ENCODE peak calls at places on chromosomes 13 and 19, in ten cellular contexts. E is BE2C, B is fibroblast of the aortic adventitia, U is breast epithelium, V is cardiac muscle cell, X is astrocyte of the spinal cord, L is fibroblast of lung, O is pancreas, F is A673, H is neural progenitor cell. Z is an unnamed sample.

GRCh38 chr19:50331187-50332013 is 2.2 kb upstream of the KCNC3 start:
- DNase-seq in E (no peak), B (no peak), U (no peak), V (no peak), X (no peak), L (no peak), O (peak), F (no peak), H (peak), Z (no peak)

GRCh38 chr13:44232729-44233128 is 140.9 kb upstream of the SERP2 start:
- DNase-seq in E (no peak), B (no peak), U (no peak), V (no peak), X (no peak), L (no peak), O (no peak), F (no peak), H (no peak), Z (no peak)

GRCh38 chr19:58399903-58400637 is 4.6 kb downstream of the RNF225 start:
- DNase-seq in E (no peak), B (no peak), U (peak), V (no peak), X (no peak), L (no peak), O (no peak), F (no peak), H (no peak), Z (no peak)

GRCh38 chr19:49890349-49891311 is 6.1 kb downstream of the IL4I1 start:
- DNase-seq in E (peak), B (no peak), U (no peak), V (peak), X (no peak), L (no peak), O (peak), F (no peak), H (peak), Z (no peak)

GRCh38 chr19:38706792-38707511 is 37.3 kb downstream of the CAPN12 start:
- DNase-seq in E (no peak), B (no peak), U (no peak), V (no peak), X (no peak), L (no peak), O (no peak), F (no peak), H (no peak), Z (no peak)

GRCh38 chr13:46995874-46996273 is 99.0 kb upstream of the HTR2A start:
- DNase-seq in E (no peak), B (no peak), U (no peak), V (no peak), X (no peak), L (no peak), O (no peak), F (no peak), H (no peak), Z (no peak)

GRCh38 chr19:6971366-6971765 is 49.9 kb downstream of the MBD3L2B start:
- DNase-seq in E (no peak), B (no peak), U (no peak), V (no peak), X (no peak), L (peak), O (no peak), F (no peak), H (no peak), Z (no peak)

GRCh38 chr19:46954502-46955004 is 65.1 kb upstream of the NPAS1 start:
- DNase-seq in E (no peak), B (no peak), U (no peak), V (no peak), X (no peak), L (no peak), O (no peak), F (no peak), H (no peak), Z (no peak)

GRCh38 chr19:50204811-50205675 is 1.6 kb downstream of the MYH14 start:
- DNase-seq in E (no peak), B (no peak), U (peak), V (peak), X (no peak), L (no peak), O (peak), F (no peak), H (peak), Z (no peak)

GRCh38 chr13:68736961-68737360 is 1370.7 kb upstream of the ATXN8OS start:
- DNase-seq in E (no peak), B (no peak), U (no peak), V (no peak), X (peak), L (peak), O (no peak), F (no peak), H (no peak), Z (no peak)

GRCh38 chr19:52695996-52696395 is 38.8 kb downstream of the ZNF611 start:
- DNase-seq in E (no peak), B (no peak), U (no peak), V (no peak), X (no peak), L (no peak), O (no peak), F (no peak), H (no peak), Z (no peak)

GRCh38 chr13:82010780-82011179 is 1669.9 kb upstream of the SPRY2 start:
- DNase-seq in E (no peak), B (no peak), U (no peak), V (no peak), X (peak), L (peak), O (no peak), F (no peak), H (no peak), Z (no peak)

GRCh38 chr13:36847541-36848045 is 28.6 kb downstream of the RFXAP start:
- DNase-seq in E (no peak), B (no peak), U (no peak), V (no peak), X (no peak), L (no peak), O (no peak), F (no peak), H (no peak), Z (no peak)

GRCh38 chr19:1521636-1522035 is 2.2 kb upstream of the PLK5 start:
- DNase-seq in E (no peak), B (no peak), U (no peak), V (no peak), X (no peak), L (no peak), O (no peak), F (peak), H (no peak), Z (no peak)

GRCh38 chr13:78611040-78611439 is 7.7 kb upstream of the POU4F1 start:
- DNase-seq in E (no peak), B (no peak), U (no peak), V (no peak), X (no peak), L (no peak), O (no peak), F (no peak), H (no peak), Z (no peak)

GRCh38 chr19:50686310-50687032 is 33.1 kb downstream of the SHANK1 start:
- DNase-seq in E (no peak), B (no peak), U (no peak), V (no peak), X (no peak), L (no peak), O (no peak), F (no peak), H (no peak), Z (no peak)

GRCh38 chr13:114058051-114058867 is 74.2 kb downstream of the RASA3 start:
- DNase-seq in E (no peak), B (no peak), U (no peak), V (no peak), X (no peak), L (no peak), O (no peak), F (no peak), H (no peak), Z (no peak)

GRCh38 chr13:111228262-111229144 is 91.9 kb upstream of the TEX29 start:
- DNase-seq in E (no peak), B (no peak), U (no peak), V (no peak), X (peak), L (peak), O (no peak), F (no peak), H (no peak), Z (peak)

GRCh38 chr19:5536337-5536894 is 31.3 kb downstream of the TINCR start:
- DNase-seq in E (peak), B (peak), U (no peak), V (peak), X (peak), L (peak), O (peak), F (peak), H (peak), Z (peak)

GRCh38 chr13:59702269-59702668 is 461.5 kb downstream of the DIAPH3 start:
- DNase-seq in E (no peak), B (no peak), U (no peak), V (no peak), X (no peak), L (no peak), O (no peak), F (no peak), H (no peak), Z (no peak)

GRCh38 chr13:99721606-99722384 is 220.5 kb downstream of the TM9SF2 start:
- DNase-seq in E (no peak), B (no peak), U (no peak), V (no peak), X (peak), L (peak), O (no peak), F (no peak), H (peak), Z (no peak)

GRCh38 chr13:111368091-111368490 is 47.6 kb downstream of the TEX29 start:
- DNase-seq in E (no peak), B (no peak), U (no peak), V (no peak), X (no peak), L (no peak), O (no peak), F (no peak), H (no peak), Z (no peak)

GRCh38 chr19:15354557-15355296 is 22.4 kb upstream of the BRD4 start:
- DNase-seq in E (no peak), B (peak), U (no peak), V (no peak), X (no peak), L (no peak), O (no peak), F (no peak), H (no peak), Z (no peak)

GRCh38 chr19:46919324-46919723 is 58.5 kb downstream of the ARHGAP35 start:
- DNase-seq in E (no peak), B (peak), U (no peak), V (no peak), X (peak), L (peak), O (no peak), F (no peak), H (no peak), Z (peak)

GRCh38 chr13:79901336-79901735 is 420.4 kb downstream of the NDFIP2 start:
- DNase-seq in E (peak), B (no peak), U (no peak), V (no peak), X (no peak), L (peak), O (no peak), F (peak), H (peak), Z (peak)

GRCh38 chr13:52738719-52739467 is 727 bp downstream of the CNMD start:
- DNase-seq in E (peak), B (no peak), U (no peak), V (peak), X (no peak), L (no peak), O (no peak), F (peak), H (peak), Z (no peak)
- TF ChIP-seq CTCF in E (peak), B (no peak), U (no peak), V (peak), X (peak), L (peak), O (no peak), F (peak), H (peak), Z (no peak)

GRCh38 chr13:112966776-112967175 is 2.2 kb upstream of the MCF2L start:
- DNase-seq in E (no peak), B (no peak), U (peak), V (no peak), X (no peak), L (no peak), O (no peak), F (no peak), H (no peak), Z (no peak)

GRCh38 chr13:112967666-112968379 is 1.2 kb upstream of the MCF2L start:
- DNase-seq in E (no peak), B (no peak), U (peak), V (no peak), X (no peak), L (no peak), O (no peak), F (no peak), H (peak), Z (no peak)

GRCh38 chr13:112968910-112969691 is at the start of gene MCF2L:
- DNase-seq in E (no peak), B (peak), U (peak), V (peak), X (peak), L (peak), O (peak), F (peak), H (peak), Z (peak)

GRCh38 chr13:112969692-112970338 is 801 bp downstream of the MCF2L start:
- DNase-seq in E (no peak), B (no peak), U (no peak), V (no peak), X (no peak), L (no peak), O (no peak), F (no peak), H (no peak), Z (no peak)

DNA sequence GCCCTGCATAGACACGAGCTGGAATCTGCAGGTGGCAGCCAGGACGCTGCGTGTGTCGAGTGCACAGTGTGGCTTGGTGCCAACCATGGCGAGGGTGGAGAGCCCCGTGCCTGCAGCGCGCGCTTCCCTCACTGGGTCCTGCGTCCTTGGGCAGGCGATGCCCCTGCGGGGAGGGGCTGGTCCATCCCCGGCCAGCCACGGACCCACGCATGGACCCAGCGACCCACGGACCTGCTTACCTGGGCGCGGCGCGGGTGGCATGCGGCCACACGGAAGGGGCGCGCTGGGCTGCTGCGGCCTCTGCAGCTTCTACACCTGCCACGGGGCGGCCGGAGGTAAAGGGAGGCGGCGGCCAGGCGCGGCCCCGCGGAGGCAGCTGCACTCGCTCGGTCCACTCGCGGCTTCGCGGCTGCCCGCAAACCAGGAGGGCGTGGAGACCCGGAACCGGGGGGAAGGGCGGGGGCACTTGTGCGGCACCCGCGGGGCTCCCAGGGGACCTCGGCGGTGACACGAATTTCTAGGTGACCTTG is 569 bp upstream of the MCF2L start:
- DNase-seq in E (no peak), B (no peak), U (peak), V (peak), X (no peak), L (no peak), O (peak), F (no peak), H (peak), Z (no peak)
- TF ChIP-seq CTCF in E (no peak), B (no peak), U (peak), V (no peak), X (no peak), L (no peak), O (no peak), F (no peak), H (peak), Z (no peak)

GRCh38 chr13:34833562-34834182 is 108.4 kb upstream of the NBEA start:
- DNase-seq in E (no peak), B (no peak), U (no peak), V (no peak), X (no peak), L (peak), O (no peak), F (peak), H (peak), Z (no peak)
- TF ChIP-seq CTCF in E (peak), B (no peak), U (no peak), V (no peak), X (no peak), L (no peak), O (no peak), F (peak), H (peak), Z (no peak)

GRCh38 chr13:61410669-61411297 is 4.9 kb downstream of the PCDH20 start:
- DNase-seq in E (no peak), B (peak), U (no peak), V (peak), X (peak), L (peak), O (no peak), F (peak), H (peak), Z (peak)
- TF ChIP-seq CTCF in E (peak), B (peak), U (no peak), V (peak), X (peak), L (peak), O (no peak), F (peak), H (peak), Z (peak)

DNA sequence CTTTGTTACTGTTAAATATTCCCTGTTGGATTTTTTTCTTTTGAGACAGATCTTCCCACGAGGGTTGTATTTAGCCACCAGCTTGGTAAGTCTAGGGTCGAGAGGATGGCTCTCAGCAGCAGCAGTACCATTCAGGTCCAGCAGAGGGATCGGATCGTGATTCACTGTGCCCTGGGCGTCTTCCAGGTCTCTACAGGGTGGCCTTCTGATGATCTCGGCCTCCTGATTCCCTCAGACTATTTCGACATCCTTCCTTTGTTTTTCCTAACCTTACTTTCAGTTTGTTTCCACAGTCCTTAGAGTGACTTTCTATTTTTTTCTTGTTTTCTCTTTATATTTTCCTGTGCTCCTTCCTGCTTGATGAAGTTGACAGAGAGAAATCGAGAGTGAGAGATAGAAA is 1436.9 kb downstream of the UQCRFS1 start:
- DNase-seq in E (peak), B (peak), U (no peak), V (no peak), X (peak), L (peak), O (no peak), F (peak), H (no peak), Z (peak)
- TF ChIP-seq CTCF in E (peak), B (peak), U (no peak), V (peak), X (peak), L (peak), O (no peak), F (no peak), H (peak), Z (peak)

GRCh38 chr19:41436664-41436951 is 3.1 kb downstream of the DMAC2 start:
- DNase-seq in E (no peak), B (no peak), U (no peak), V (no peak), X (no peak), L (no peak), O (no peak), F (no peak), H (no peak), Z (no peak)
- TF ChIP-seq CTCF in E (no peak), B (no peak), U (no peak), V (no peak), X (no peak), L (no peak), O (no peak), F (no peak), H (no peak), Z (no peak)

GRCh38 chr13:34166406-34166805 is 348.5 kb downstream of the RFC3 start:
- DNase-seq in E (no peak), B (no peak), U (no peak), V (no peak), X (no peak), L (no peak), O (no peak), F (no peak), H (no peak), Z (no peak)
- TF ChIP-seq CTCF in E (no peak), B (no peak), U (no peak), V (no peak), X (no peak), L (no peak), O (no peak), F (no peak), H (no peak), Z (no peak)

DNA sequence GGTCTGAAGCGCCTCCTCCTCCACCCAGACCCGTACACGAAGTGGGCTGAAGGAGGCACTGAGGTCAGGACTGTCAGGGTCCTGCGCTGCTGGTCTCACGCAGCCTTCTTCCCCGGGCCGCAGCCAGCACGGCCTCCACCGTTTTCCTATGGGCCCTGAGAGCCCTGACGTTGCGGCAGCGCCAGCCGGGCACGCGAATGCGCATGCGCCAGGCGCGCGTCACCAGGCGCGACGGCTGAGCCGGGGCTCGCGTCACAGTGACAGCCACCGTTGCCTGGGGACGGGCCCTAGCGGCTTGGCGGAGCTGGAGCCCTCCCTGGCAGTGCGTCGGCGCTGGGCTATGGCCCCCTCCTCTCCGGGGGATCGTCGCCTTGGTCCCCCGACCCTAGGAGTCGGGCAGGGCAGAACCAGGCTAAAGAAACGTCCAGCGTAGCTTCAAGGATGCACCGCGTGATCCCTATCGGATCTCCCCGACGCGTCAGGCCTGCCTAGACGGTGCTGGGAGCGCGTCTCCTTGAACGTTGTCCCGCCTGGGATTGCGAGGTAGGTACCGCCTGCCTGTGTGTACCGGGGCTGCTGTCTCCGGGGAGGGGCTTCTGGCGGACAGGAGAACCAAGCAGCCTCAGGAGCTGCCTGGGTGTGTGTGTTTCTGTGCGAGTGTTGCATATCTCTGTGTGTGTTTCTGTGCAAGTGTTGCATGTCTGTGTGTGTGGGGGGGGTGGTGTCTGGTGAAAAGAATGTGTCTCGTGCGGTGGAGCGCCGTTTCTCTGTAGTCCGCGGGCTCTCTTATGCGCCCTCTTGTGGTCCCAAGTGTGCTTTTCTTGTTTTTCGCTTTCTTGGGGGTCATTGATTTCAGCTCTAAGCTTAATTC is 43.2 kb downstream of the ZNF571 start:
- DNase-seq in E (peak), B (peak), U (no peak), V (no peak), X (peak), L (peak), O (no peak), F (peak), H (no peak), Z (peak)
- TF ChIP-seq CTCF in E (peak), B (peak), U (no peak), V (peak), X (peak), L (peak), O (no peak), F (peak), H (no peak), Z (peak)

GRCh38 chr13:91950803-91951202 is 552.4 kb downstream of the GPC5 start:
- DNase-seq in E (no peak), B (no peak), U (no peak), V (no peak), X (no peak), L (no peak), O (no peak), F (no peak), H (no peak), Z (no peak)

DNA sequence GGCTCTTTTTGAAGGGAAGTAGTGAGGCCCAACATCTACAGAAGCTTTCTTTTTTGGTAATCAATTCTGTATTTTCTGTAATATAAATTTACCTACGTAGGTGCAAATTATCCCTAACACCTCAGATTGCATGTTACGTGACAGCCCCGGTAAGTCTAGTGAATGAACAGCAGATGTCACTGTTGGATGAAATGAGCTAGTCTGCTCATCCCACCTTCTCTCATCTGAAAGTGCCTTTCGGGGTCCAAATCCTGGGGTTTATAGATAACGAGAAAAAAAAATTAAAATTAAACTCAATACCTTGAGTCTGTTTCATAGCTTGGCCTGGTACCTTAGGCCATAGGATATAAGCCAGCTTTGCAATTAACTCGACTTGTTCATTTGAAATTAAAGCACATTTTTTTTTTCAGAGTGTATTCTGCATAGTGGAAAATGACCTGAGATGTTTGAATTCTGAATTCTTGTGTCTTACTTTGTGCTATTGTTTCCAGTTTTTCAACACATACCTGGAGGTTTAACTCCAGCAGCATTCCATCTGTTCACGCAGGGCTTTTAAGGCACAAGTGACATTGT is 548.2 kb downstream of the GPC5 start:
- DNase-seq in E (peak), B (peak), U (no peak), V (peak), X (peak), L (peak), O (no peak), F (peak), H (peak), Z (no peak)
- TF ChIP-seq CTCF in E (peak), B (no peak), U (no peak), V (peak), X (peak), L (no peak), O (peak), F (peak), H (peak), Z (no peak)

Z was measured in fibroblast of mammary gland.